ENCODE peak calls at places on chromosomes 3 and 15, in seven cellular contexts. S, A, H, V, B, P and J are unnamed samples.

GRCh38 chr3:3170998-3171397 is 8.5 kb downstream of the CRBN start:
- DNase-seq in H (no peak), P (no peak), B (peak; percentile 37), V (peak; percentile 17), A (no peak), S (no peak), J (no peak)

GRCh38 chr3:53042654-53043053 is 3.2 kb downstream of the SFMBT1 start:
- DNase-seq in H (no peak), P (no peak), A (no peak), V (no peak), B (no peak), S (no peak), J (no peak)

GRCh38 chr3:107265526-107265925 is 111.7 kb upstream of the CCDC54 start:
- DNase-seq in V (no peak), A (no peak), S (no peak), P (no peak), B (no peak), H (no peak), J (no peak)

GRCh38 chr3:41329881-41330280 is 130.6 kb downstream of the CTNNB1 start:
- DNase-seq in S (no peak), B (no peak), V (no peak), A (no peak), H (no peak), P (no peak), J (no peak)

GRCh38 chr3:65385805-65386204 is 652.9 kb downstream of the MAGI1 start:
- DNase-seq in S (no peak), V (no peak), B (no peak), A (no peak), P (no peak), H (no peak), J (no peak)

GRCh38 chr3:194277547-194278091 is 73.5 kb downstream of the CPN2 start:
- DNase-seq in B (peak; percentile 74), P (peak; percentile 32), A (no peak), H (no peak), V (no peak), S (no peak), J (no peak)

GRCh38 chr3:15438988-15439387 is 11.6 kb downstream of the EAF1 start:
- DNase-seq in V (no peak), S (no peak), A (no peak), B (peak; percentile 75), H (no peak), P (no peak), J (no peak)

GRCh38 chr3:162143181-162143580 is 646.6 kb downstream of the OTOL1 start:
- DNase-seq in A (no peak), P (no peak), H (no peak), V (no peak), B (no peak), S (no peak), J (no peak)

GRCh38 chr3:116440196-116440595 is 5.1 kb downstream of the LSAMP start:
- DNase-seq in A (no peak), P (no peak), H (no peak), V (no peak), S (no peak), B (peak; percentile 43), J (no peak)

GRCh38 chr3:5606884-5607472 is 419.5 kb downstream of the EDEM1 start:
- DNase-seq in H (no peak), B (no peak), V (no peak), P (no peak), S (no peak), A (no peak), J (no peak)

GRCh38 chr3:107846282-107846852 is 244.5 kb downstream of the CD47 start:
- DNase-seq in V (peak; percentile 52), A (peak; percentile 70), B (peak; percentile 56), H (peak; percentile 21), S (no peak), P (peak; percentile 83), J (peak; percentile 57)

GRCh38 chr3:105806361-105806760 is 62.5 kb downstream of the CBLB start:
- DNase-seq in B (peak; percentile 64), V (peak; percentile 68), A (no peak), P (no peak), S (no peak), H (no peak), J (no peak)

GRCh38 chr3:190566043-190566933 is 52.4 kb downstream of the IL1RAP start:
- DNase-seq in V (peak; percentile 99), A (peak; percentile 48), B (peak; percentile 100), H (peak; percentile 88), P (no peak), S (no peak), J (peak; percentile 94)

GRCh38 chr3:134792700-134793099 is 2.4 kb upstream of the EPHB1 start:
- DNase-seq in H (no peak), V (no peak), S (no peak), A (no peak), B (no peak), P (no peak), J (no peak)

GRCh38 chr15:56307180-56307579 is 58.0 kb upstream of the TEX9 start:
- DNase-seq in H (no peak), V (no peak), P (no peak), A (no peak), S (no peak), B (no peak), J (no peak)

GRCh38 chr15:59094077-59094476 is 10.9 kb upstream of the CCNB2 start:
- DNase-seq in P (no peak), B (no peak), A (no peak), V (no peak), H (no peak), S (no peak), J (no peak)

GRCh38 chr15:96144734-96145133 is 185.8 kb upstream of the NR2F2 start:
- DNase-seq in H (no peak), V (no peak), A (no peak), B (no peak), S (no peak), P (no peak), J (no peak)

GRCh38 chr3:186241910-186242821 is 119.9 kb downstream of the DGKG start:
- DNase-seq in V (peak; percentile 36), B (peak; percentile 36), A (peak; percentile 73), P (peak; percentile 91), S (peak; percentile 55), H (peak; percentile 62), J (peak; percentile 70)

GRCh38 chr15:37585966-37586656 is 348.3 kb upstream of the TMCO5A start:
- DNase-seq in S (no peak), P (no peak), B (peak; percentile 59), A (no peak), V (no peak), H (no peak), J (no peak)

GRCh38 chr15:92725171-92725570 is 69.6 kb upstream of the FAM174B start:
- DNase-seq in B (no peak), A (no peak), P (no peak), H (no peak), S (no peak), V (no peak), J (no peak)

DNA sequence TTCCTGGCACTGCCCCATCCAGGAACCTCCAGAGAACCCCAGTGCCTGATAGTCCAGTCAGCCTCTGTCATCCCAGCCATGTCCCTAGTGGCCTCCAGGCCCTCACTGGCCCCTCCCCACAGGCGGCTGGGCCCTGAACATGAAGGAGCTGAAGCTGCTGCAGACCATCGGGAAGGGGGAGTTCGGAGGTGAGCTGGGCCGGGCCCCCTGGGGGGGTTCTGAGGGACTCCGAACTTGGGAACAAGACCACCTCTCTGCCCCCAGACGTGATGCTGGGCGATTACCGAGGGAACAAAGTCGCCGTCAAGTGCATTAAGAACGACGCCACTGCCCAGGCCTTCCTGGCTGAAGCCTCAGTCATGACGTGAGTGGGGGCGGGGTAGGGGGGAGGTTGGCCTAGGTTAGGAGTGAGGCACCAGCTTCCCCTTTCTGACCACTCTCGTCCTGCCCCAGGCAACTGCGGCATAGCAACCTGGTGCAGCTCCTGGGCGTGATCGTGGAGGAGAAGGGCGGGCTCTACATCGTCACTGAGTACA is 12.0 kb upstream of the LMAN1L start:
- DNase-seq in P (no peak), H (no peak), V (no peak), S (no peak), A (no peak), B (no peak), J (no peak)
- TF ChIP-seq CTCF in P (no peak), H (no peak), V (no peak), S (no peak), A (no peak), B (no peak), J (no peak)

GRCh38 chr3:150074697-150075416 is 104.2 kb upstream of the PFN2 start:
- DNase-seq in A (no peak), P (no peak), H (no peak), V (no peak), S (no peak), B (no peak), J (no peak)
- TF ChIP-seq CTCF in A (no peak), P (no peak), H (no peak), V (no peak), S (no peak), B (no peak), J (no peak)

GRCh38 chr15:88255109-88255495 is 1.4 kb downstream of the NTRK3 start:
- DNase-seq in B (no peak), H (no peak), P (peak; percentile 41), A (no peak), S (no peak), V (no peak), J (no peak)

GRCh38 chr15:88255496-88256171 is 905 bp downstream of the NTRK3 start:
- DNase-seq in P (peak; percentile 56), H (no peak), B (peak; percentile 43), V (no peak), S (no peak), A (no peak), J (no peak)

GRCh38 chr15:88256261-88257230 is at the start of gene NTRK3:
- DNase-seq in P (peak; percentile 64), H (no peak), S (no peak), A (no peak), B (peak; percentile 13), V (no peak), J (no peak)

GRCh38 chr15:88257311-88257901 is 867 bp upstream of the NTRK3 start:
- DNase-seq in A (no peak), V (no peak), H (no peak), S (no peak), B (no peak), P (peak; percentile 47), J (no peak)

GRCh38 chr15:88258021-88258641 is 1.6 kb upstream of the NTRK3 start:
- DNase-seq in B (peak; percentile 11), H (no peak), P (peak; percentile 88), V (no peak), A (peak; percentile 39), S (no peak), J (no peak)
- TF ChIP-seq CTCF in B (peak; percentile 30), H (no peak), P (peak; percentile 87), V (peak; percentile 45), A (peak; percentile 42), S (no peak), J (no peak)

DNA sequence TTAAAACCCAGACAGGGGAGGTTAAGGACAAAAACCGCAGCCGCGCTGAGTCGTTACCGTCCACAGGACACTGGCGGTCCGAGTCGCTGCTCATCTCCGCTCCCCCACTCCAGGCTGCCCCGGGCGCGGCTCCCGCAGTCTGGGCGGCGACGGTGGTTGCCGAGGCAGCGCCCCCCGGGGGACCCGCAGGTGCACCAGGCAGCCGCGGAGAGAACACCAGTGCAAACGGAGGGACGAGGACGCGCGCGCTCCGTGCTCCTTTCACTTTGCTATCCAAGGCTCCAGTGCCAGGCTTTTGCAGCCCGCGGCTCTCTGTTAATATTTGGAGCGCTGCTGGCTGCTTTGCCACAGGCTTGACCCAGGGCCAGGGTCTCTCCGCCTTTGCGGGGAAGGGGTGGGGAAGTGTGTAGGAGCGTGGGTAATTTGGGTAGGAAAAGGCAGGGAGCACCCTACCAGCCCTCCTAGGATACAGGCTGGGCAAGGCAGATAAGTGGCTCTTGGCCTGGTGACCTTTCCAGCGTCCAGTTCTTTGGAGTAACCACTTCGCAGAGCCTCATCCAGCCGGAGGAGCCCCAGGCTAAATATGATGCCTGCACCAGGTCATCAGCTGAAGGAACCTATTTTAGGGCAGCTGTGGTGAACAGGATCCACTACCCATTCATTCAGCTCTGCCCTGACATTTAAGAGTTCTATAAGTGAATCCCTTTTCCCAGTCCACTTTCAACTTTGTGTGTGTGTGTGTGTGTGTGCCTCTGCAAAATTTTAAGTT is at the start of gene GADL1:
- DNase-seq in S (no peak), P (peak; percentile 54), V (no peak), B (peak; percentile 17), A (no peak), H (no peak), J (peak; percentile 32)
- TF ChIP-seq CTCF in S (no peak), P (no peak), V (no peak), B (no peak), A (no peak), H (no peak), J (no peak)